ENCODE peak calls at places on chromosomes 12 and 14, in nine cellular contexts. T is GM23248, B is hepatocyte, J is GM23338, O is SK-N-SH, Q is MM.1S, K is OCI-LY7, E is HCT116, C is PC-3. Y is an unnamed sample.

GRCh38 chr12:6341439-6342139 is at the start of gene TNFRSF1A:
- DNase-seq in O (peak), J (peak), Q (peak), B (peak), E (no peak), K (peak), C (peak), T (peak), Y (peak)

GRCh38 chr14:67173719-67174118 is 15.5 kb upstream of the GARIN2 start:
- DNase-seq in Q (no peak), T (no peak), E (no peak), K (no peak), O (no peak), C (no peak), B (no peak), J (no peak), Y (no peak)

GRCh38 chr14:34081576-34082136 is 130.8 kb upstream of the EGLN3 start:
- DNase-seq in E (peak), Q (no peak), K (no peak), B (peak), J (no peak), C (peak), O (no peak), T (peak), Y (no peak)

GRCh38 chr12:87383705-87384104 is 645.5 kb downstream of the C12orf50 start:
- DNase-seq in E (no peak), K (no peak), B (peak), T (no peak), J (no peak), O (no peak), C (peak), Q (no peak), Y (no peak)

GRCh38 chr14:40221428-40221827 is 789.2 kb upstream of the FBXO33 start:
- DNase-seq in E (no peak), B (no peak), K (no peak), Q (no peak), J (no peak), C (peak), O (no peak), T (no peak), Y (no peak)

GRCh38 chr12:14941369-14941768 is 3.0 kb upstream of the ERP27 start:
- DNase-seq in O (no peak), J (no peak), T (no peak), Q (no peak), C (no peak), K (no peak), E (no peak), B (no peak), Y (no peak)

GRCh38 chr12:121448771-121449315 is 48.9 kb downstream of the RNF34 start:
- DNase-seq in E (no peak), Q (no peak), O (no peak), B (no peak), C (no peak), K (no peak), T (no peak), J (no peak), Y (no peak)

GRCh38 chr12:116037941-116038837 is 239.3 kb downstream of the MED13L start:
- DNase-seq in Q (no peak), K (no peak), E (no peak), B (peak), J (no peak), O (no peak), C (peak), T (peak), Y (no peak)

GRCh38 chr14:79253576-79253975 is 957.7 kb downstream of the DIO2 start:
- DNase-seq in Q (no peak), E (no peak), B (no peak), J (no peak), K (no peak), C (no peak), T (no peak), O (no peak), Y (no peak)

GRCh38 chr12:52847335-52848102 is 1.3 kb downstream of the KRT78 start:
- DNase-seq in B (no peak), Q (no peak), K (no peak), E (no peak), C (peak), J (no peak), T (peak), O (no peak), Y (peak)

GRCh38 chr14:96693986-96694385 is 103.2 kb upstream of the VRK1 start:
- DNase-seq in K (no peak), T (no peak), J (peak), E (no peak), Q (no peak), B (no peak), O (no peak), C (no peak), Y (peak)

GRCh38 chr14:90760055-90760444 is 56.2 kb downstream of the TTC7B start:
- DNase-seq in T (no peak), B (no peak), K (no peak), Q (no peak), O (no peak), E (no peak), C (no peak), J (no peak), Y (no peak)

GRCh38 chr12:6769003-6769389 is 2.8 kb downstream of the PTMS start:
- DNase-seq in B (peak), J (peak), K (no peak), O (peak), C (no peak), E (no peak), Q (no peak), T (peak), Y (peak)

GRCh38 chr12:93722757-93723567 is 45.8 kb downstream of the CRADD start:
- DNase-seq in O (no peak), Q (no peak), C (peak), B (no peak), E (no peak), T (peak), K (peak), J (no peak), Y (no peak)

GRCh38 chr14:99522457-99522891 is 41.3 kb downstream of the CCNK start:
- DNase-seq in T (peak), C (peak), Q (no peak), O (no peak), K (no peak), J (no peak), B (peak), E (no peak), Y (peak)

GRCh38 chr12:65824314-65824563 is at the start of gene HMGA2:
- DNase-seq in B (peak), Q (peak), K (no peak), O (no peak), J (no peak), C (peak), T (peak), E (peak), Y (no peak)

GRCh38 chr14:61472025-61472672 is 150.8 kb downstream of the PRKCH start:
- DNase-seq in O (peak), Q (no peak), B (peak), C (peak), K (peak), E (no peak), J (no peak), T (peak), Y (no peak)

GRCh38 chr12:47071241-47071852 is 8.1 kb upstream of the PCED1B start:
- DNase-seq in Q (peak), J (peak), C (peak), O (no peak), E (no peak), B (peak), T (peak), K (peak), Y (peak)

GRCh38 chr12:104263580-104264358 is 39.8 kb upstream of the EID3 start:
- DNase-seq in T (peak), Q (no peak), J (no peak), C (peak), O (peak), E (no peak), K (no peak), B (no peak), Y (no peak)

GRCh38 chr12:50979369-50980052 is 27.2 kb downstream of the HIGD1C start:
- DNase-seq in K (no peak), O (no peak), B (no peak), J (no peak), E (no peak), C (no peak), T (no peak), Q (peak), Y (no peak)

GRCh38 chr14:49586673-49587460 is 687 bp upstream of the RPS29 start:
- DNase-seq in K (peak), E (peak), C (peak), Q (peak), T (peak), J (peak), O (peak), B (peak), Y (peak)

GRCh38 chr12:1811281-1811947 is 9.0 kb upstream of the LRTM2 start:
- DNase-seq in T (no peak), E (no peak), J (no peak), K (no peak), B (no peak), O (no peak), C (no peak), Q (no peak), Y (no peak)

GRCh38 chr12:49642370-49642802 is 19.0 kb downstream of the PRPF40B start:
- DNase-seq in E (no peak), K (no peak), C (peak), B (peak), Q (no peak), T (no peak), J (no peak), O (no peak), Y (no peak)

GRCh38 chr14:77067632-77068514 is 30.2 kb upstream of the CIPC start:
- DNase-seq in K (peak), E (peak), J (peak), C (peak), T (peak), O (peak), Q (peak), B (peak), Y (peak)

GRCh38 chr14:104933721-104934379 is 9.2 kb downstream of the PLD4 start:
- DNase-seq in C (no peak), O (peak), K (no peak), E (no peak), T (no peak), J (peak), B (no peak), Q (no peak), Y (no peak)

GRCh38 chr14:51805541-51805940 is 54.9 kb upstream of the GNG2 start:
- DNase-seq in O (peak), Q (no peak), C (no peak), K (no peak), J (peak), T (no peak), B (no peak), E (no peak), Y (no peak)
- TF ChIP-seq EZH2phosphoT487 in O (no peak), Q (no peak), C (no peak), K (no peak), J (no peak), T (no peak), B (no peak), E (no peak), Y (no peak)

GRCh38 chr12:103109861-103110260 is 152.4 kb downstream of the ASCL1 start:
- DNase-seq in K (no peak), B (no peak), O (no peak), J (no peak), Q (no peak), C (no peak), E (no peak), T (no peak), Y (no peak)
- TF ChIP-seq EZH2phosphoT487 in K (no peak), B (no peak), O (no peak), J (no peak), Q (no peak), C (no peak), E (no peak), T (no peak), Y (no peak)

GRCh38 chr12:82972624-82973023 is 285.9 kb downstream of the TMTC2 start:
- DNase-seq in J (no peak), T (no peak), E (no peak), C (no peak), O (no peak), K (no peak), B (no peak), Q (no peak), Y (no peak)
- TF ChIP-seq EZH2phosphoT487 in J (no peak), T (no peak), E (no peak), C (no peak), O (no peak), K (no peak), B (no peak), Q (no peak), Y (no peak)

DNA sequence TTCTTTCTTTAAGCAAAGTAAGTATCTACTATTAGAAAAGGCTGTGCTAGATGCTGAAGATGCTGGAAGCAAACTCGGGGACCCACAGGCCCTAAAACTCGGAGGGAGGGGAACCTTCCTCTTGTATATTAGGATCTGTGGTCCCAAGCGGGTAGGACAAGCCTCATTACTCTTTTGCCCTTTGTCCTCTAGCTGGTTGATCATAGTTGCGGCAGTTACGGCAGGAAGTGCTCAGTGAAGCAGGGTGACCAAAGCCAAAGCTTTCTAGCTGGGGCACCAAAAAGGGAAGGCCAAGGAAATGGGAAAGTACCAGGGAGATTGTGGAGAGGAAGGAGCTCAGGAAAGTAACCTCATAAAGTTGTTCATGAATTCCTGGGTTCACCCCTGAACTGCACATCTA is 76.3 kb downstream of the SCFD1 start:
- DNase-seq in C (no peak), B (no peak), K (no peak), O (no peak), J (no peak), E (no peak), Q (no peak), T (no peak), Y (no peak)
- TF ChIP-seq EZH2phosphoT487 in C (no peak), B (no peak), K (no peak), O (no peak), J (no peak), E (no peak), Q (no peak), T (no peak), Y (no peak)

GRCh38 chr14:37234222-37234621 is 36.5 kb downstream of the MIPOL1 start:
- DNase-seq in E (no peak), O (no peak), K (no peak), T (no peak), J (no peak), C (no peak), B (no peak), Q (no peak), Y (no peak)

GRCh38 chr14:37237094-37237493 is 39.4 kb downstream of the MIPOL1 start:
- DNase-seq in T (no peak), E (no peak), Q (no peak), C (no peak), O (no peak), J (no peak), B (no peak), K (no peak), Y (no peak)

GRCh38 chr14:37230551-37231194 is 32.9 kb downstream of the MIPOL1 start:
- DNase-seq in T (peak), B (peak), K (peak), E (peak), C (peak), Q (peak), O (peak), J (peak), Y (peak)

GRCh38 chr14:37237735-37238200 is 40.0 kb downstream of the MIPOL1 start:
- DNase-seq in Q (no peak), K (no peak), E (no peak), T (no peak), C (no peak), B (no peak), O (no peak), J (no peak), Y (no peak)

GRCh38 chr14:37232907-37233481 is 35.3 kb downstream of the MIPOL1 start:
- DNase-seq in T (peak), J (peak), E (peak), C (peak), O (peak), Q (peak), K (peak), B (peak), Y (peak)
- TF ChIP-seq EZH2phosphoT487 in T (no peak), J (no peak), E (no peak), C (no peak), O (no peak), Q (no peak), K (no peak), B (no peak), Y (no peak)

GRCh38 chr14:73472182-73473114 is 14.1 kb upstream of the NUMB start:
- DNase-seq in K (peak), E (peak), T (peak), O (peak), C (peak), B (peak), Q (peak), J (peak), Y (peak)
- TF ChIP-seq EZH2phosphoT487 in K (no peak), E (no peak), T (no peak), O (no peak), C (no peak), B (no peak), Q (no peak), J (no peak), Y (no peak)

GRCh38 chr12:56628671-56629458 is 1.3 kb downstream of the BAZ2A start:
- DNase-seq in T (peak), O (peak), J (peak), E (no peak), K (peak), B (peak), C (peak), Q (peak), Y (peak)
- TF ChIP-seq EZH2phosphoT487 in T (no peak), O (no peak), J (no peak), E (no peak), K (no peak), B (no peak), C (no peak), Q (no peak), Y (no peak)

DNA sequence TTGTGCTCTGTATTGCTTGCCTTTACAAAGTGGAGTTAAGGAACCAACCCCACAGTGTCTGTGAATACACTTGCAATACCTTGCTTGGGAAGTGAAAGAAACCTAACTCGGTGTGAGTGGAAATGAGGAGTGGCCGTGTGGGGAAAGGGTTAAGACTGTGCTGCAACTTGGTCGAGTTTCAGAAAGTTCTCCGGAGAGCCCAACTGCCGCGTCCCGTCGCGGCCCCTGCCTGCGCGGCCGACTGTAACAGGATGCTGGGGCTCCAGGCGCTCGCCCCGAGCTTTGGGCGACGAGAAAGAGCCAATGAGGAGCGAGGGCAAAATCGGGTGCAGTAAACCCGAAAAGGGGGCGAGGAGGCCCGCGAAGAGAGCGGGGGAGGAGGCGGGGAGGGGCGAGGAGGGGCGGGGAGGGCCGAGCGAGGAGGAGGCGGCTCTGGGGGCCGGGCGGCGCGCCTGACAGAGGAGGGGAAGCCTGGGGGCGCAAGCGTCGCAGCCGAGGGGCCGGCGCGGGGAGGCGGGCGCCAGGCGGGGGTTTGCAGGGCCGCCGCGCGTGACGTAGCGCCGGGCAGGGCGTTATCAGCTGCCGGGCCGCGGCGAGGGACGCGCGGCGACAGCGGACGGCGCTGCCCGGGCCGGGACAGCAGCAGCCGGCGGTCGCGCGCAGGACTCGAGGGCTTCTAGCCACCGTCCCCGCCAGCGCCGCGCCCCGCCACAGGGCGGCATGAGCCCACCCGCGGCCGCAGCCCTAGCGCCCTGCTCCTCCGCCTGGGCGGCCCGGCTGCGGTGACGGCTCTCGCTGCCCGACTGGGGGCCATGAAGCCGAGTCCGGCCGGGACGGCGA is at the start of gene DACT1:
- DNase-seq in C (peak), J (peak), O (peak), Q (peak), T (peak), K (no peak), E (no peak), B (peak), Y (peak)
- TF ChIP-seq EZH2phosphoT487 in C (peak), J (no peak), O (no peak), Q (no peak), T (no peak), K (no peak), E (no peak), B (no peak), Y (peak)

GRCh38 chr12:62584619-62585018 is 118.0 kb downstream of the MON2 start:
- DNase-seq in J (no peak), K (no peak), B (no peak), O (no peak), E (no peak), T (no peak), Q (no peak), C (no peak), Y (no peak)

GRCh38 chr12:62586850-62587249 is 120.2 kb downstream of the MON2 start:
- DNase-seq in J (no peak), E (no peak), O (no peak), C (no peak), T (no peak), Q (no peak), K (no peak), B (no peak), Y (no peak)

GRCh38 chr12:62594771-62595170 is 128.1 kb downstream of the MON2 start:
- DNase-seq in K (no peak), Q (no peak), J (no peak), B (no peak), O (no peak), T (no peak), E (no peak), C (no peak), Y (no peak)

GRCh38 chr12:62588916-62589315 is 122.3 kb downstream of the MON2 start:
- DNase-seq in T (peak), C (peak), Q (no peak), B (no peak), O (no peak), K (no peak), E (no peak), J (no peak), Y (no peak)
- TF ChIP-seq EZH2phosphoT487 in T (no peak), C (no peak), Q (no peak), B (no peak), O (no peak), K (no peak), E (no peak), J (no peak), Y (no peak)

GRCh38 chr12:37672655-37673260 is 643.8 kb upstream of the ALG10B start:
- DNase-seq in K (peak), O (no peak), C (peak), Q (no peak), B (no peak), E (no peak), T (peak), J (peak), Y (no peak)
- TF ChIP-seq EZH2phosphoT487 in K (no peak), O (no peak), C (no peak), Q (no peak), B (no peak), E (no peak), T (no peak), J (no peak), Y (no peak)